ENCODE peak calls at places on chromosomes 16 and 17, in seven cellular contexts. O, G, B, N, W, M and X are unnamed samples.

GRCh38 chr17:333626-334396 is 18.8 kb downstream of the RPH3AL start:
- DNase-seq in O (no peak), G (no peak), B (peak), N (no peak), W (no peak), M (peak), X (no peak)

GRCh38 chr16:89313583-89313982 is 96.1 kb downstream of the ZNF778 start:
- DNase-seq in O (no peak), G (no peak), B (no peak), N (no peak), W (no peak), M (no peak), X (no peak)

GRCh38 chr16:16830973-16831372 is 452.0 kb downstream of the NPIPA7 start:
- DNase-seq in O (no peak), G (no peak), B (no peak), N (no peak), W (no peak), M (no peak), X (no peak)

GRCh38 chr16:54031107-54031760 is 255.4 kb downstream of the IRX3 start:
- DNase-seq in O (no peak), G (no peak), B (no peak), N (no peak), W (peak), M (no peak), X (peak)

GRCh38 chr16:46428108-46429061 is 192.8 kb downstream of the SHCBP1 start:
- DNase-seq in O (no peak), G (no peak), B (no peak), N (no peak), W (no peak), M (no peak), X (no peak)

GRCh38 chr17:73069846-73070245 is 22.6 kb downstream of the SLC39A11 start:
- DNase-seq in O (no peak), G (no peak), B (no peak), N (no peak), W (no peak), M (no peak), X (no peak)

GRCh38 chr17:15185625-15185991 is 79.5 kb downstream of the PMP22 start:
- DNase-seq in O (no peak), G (no peak), B (no peak), N (no peak), W (peak), M (no peak), X (peak)

GRCh38 chr17:62644487-62645173 is 17.2 kb downstream of the MRC2 start:
- DNase-seq in O (no peak), G (no peak), B (no peak), N (peak), W (no peak), M (peak), X (no peak)

GRCh38 chr17:32303861-32304288 is 38.1 kb downstream of the C17orf75 start:
- DNase-seq in O (no peak), G (no peak), B (no peak), N (no peak), W (no peak), M (no peak), X (no peak)

GRCh38 chr16:89113152-89113547 is 19.5 kb downstream of the ACSF3 start:
- DNase-seq in O (no peak), G (no peak), B (no peak), N (no peak), W (no peak), M (no peak), X (no peak)

GRCh38 chr16:69223882-69224281 is 36.9 kb downstream of the SNTB2 start:
- DNase-seq in O (no peak), G (no peak), B (no peak), N (no peak), W (no peak), M (no peak), X (peak)

GRCh38 chr16:50103764-50104163 is 38.0 kb downstream of the HEATR3 start:
- DNase-seq in O (no peak), G (no peak), B (no peak), N (no peak), W (peak), M (no peak), X (peak)

GRCh38 chr17:75364078-75364477 is 41.4 kb downstream of the GRB2 start:
- DNase-seq in O (no peak), G (no peak), B (no peak), N (no peak), W (peak), M (no peak), X (peak)

GRCh38 chr17:19317359-19318095 is 45.0 kb downstream of the B9D1 start:
- DNase-seq in O (no peak), G (no peak), B (peak), N (peak), W (no peak), M (peak), X (no peak)